ENCODE peak calls at places on chromosomes 7 and 10, in seven cellular contexts. L is stomach, Q is NCI-H2081, S is HEK293T, O is NCI-H510A treated with DMSO at 0.1 percent for 48 hours, D is AG10803, I is fibroblast of mammary gland. J is an unnamed sample.
A peak's percentile ranks its signal among the peaks of the same experiment; 100 is the strongest.

GRCh38 chr7:132999845-133000244 is 82.0 kb downstream of the CHCHD3 start:
- DNase-seq in S (no peak), L (no peak), D (no peak), O (no peak), I (no peak), Q (no peak), J (no peak)

GRCh38 chr10:80468002-80468401 is 13.9 kb downstream of the TSPAN14 start:
- DNase-seq in Q (no peak), O (peak; percentile 56), S (no peak), L (peak; percentile 52), D (no peak), I (no peak), J (peak; percentile 66)

GRCh38 chr10:76051007-76051936 is 619.8 kb downstream of the LRMDA start:
- DNase-seq in O (peak; percentile 85), I (no peak), D (no peak), S (no peak), Q (peak; percentile 31), L (no peak), J (peak; percentile 92)

GRCh38 chr10:70540089-70540788 is 61.7 kb downstream of the PALD1 start:
- DNase-seq in S (peak; percentile 42), D (no peak), Q (no peak), L (no peak), I (no peak), O (no peak), J (no peak)

GRCh38 chr7:48165157-48165556 is 6.1 kb upstream of the ABCA13 start:
- DNase-seq in I (no peak), Q (no peak), L (no peak), O (no peak), D (no peak), S (no peak), J (no peak)

GRCh38 chr7:130910949-130911944 is 177.2 kb upstream of the KLF14 start:
- DNase-seq in Q (no peak), I (peak; percentile 76), O (no peak), D (peak; percentile 68), S (no peak), L (no peak), J (peak; percentile 19)

GRCh38 chr7:37495574-37496184 is 47.0 kb upstream of the ELMO1 start:
- DNase-seq in O (no peak), D (peak; percentile 22), S (peak; percentile 21), Q (no peak), L (no peak), I (peak; percentile 47), J (peak; percentile 29)

GRCh38 chr10:119391430-119392313 is 150.8 kb downstream of the RGS10 start:
- DNase-seq in L (no peak), Q (no peak), O (no peak), I (peak; percentile 37), D (peak; percentile 82), S (no peak), J (peak; percentile 41)

GRCh38 chr10:30027057-30028005 is 32.1 kb downstream of the JCAD start:
- DNase-seq in S (no peak), I (no peak), O (peak; percentile 18), D (no peak), L (peak; percentile 65), Q (no peak), J (peak; percentile 67)

GRCh38 chr10:120983721-120984120 is 132.6 kb downstream of the WDR11 start:
- DNase-seq in O (no peak), S (no peak), D (no peak), I (no peak), Q (no peak), L (no peak), J (no peak)

GRCh38 chr10:24215193-24215592 is 6.3 kb downstream of the KIAA1217 start:
- DNase-seq in Q (no peak), I (no peak), O (no peak), L (no peak), D (no peak), S (no peak), J (no peak)

GRCh38 chr7:46990761-46991160 is 591.1 kb downstream of the TNS3 start:
- DNase-seq in I (peak; percentile 43), S (no peak), Q (no peak), L (no peak), D (peak; percentile 69), O (no peak), J (no peak)

GRCh38 chr7:155844019-155844453 is 31.8 kb upstream of the SHH start:
- DNase-seq in S (no peak), O (no peak), D (no peak), L (peak; percentile 95), I (no peak), Q (no peak), J (no peak)

GRCh38 chr7:74083117-74083876 is at the start of gene LIMK1:
- DNase-seq in L (peak; percentile 82), D (peak; percentile 64), I (peak; percentile 65), Q (peak; percentile 86), S (peak; percentile 95), O (peak; percentile 74), J (peak; percentile 95)

GRCh38 chr10:6581750-6582697 is 1.9 kb upstream of the PRKCQ start:
- DNase-seq in L (no peak), O (no peak), I (no peak), D (no peak), Q (no peak), S (no peak), J (no peak)

GRCh38 chr10:31136951-31137885 is 105.6 kb upstream of the ZNF438 start:
- DNase-seq in Q (no peak), D (peak; percentile 40), S (no peak), L (no peak), O (no peak), I (peak; percentile 33), J (no peak)

GRCh38 chr7:105218215-105218614 is 170.5 kb downstream of the SRPK2 start:
- DNase-seq in D (no peak), L (no peak), O (no peak), I (no peak), S (no peak), Q (no peak), J (no peak)

GRCh38 chr7:102152672-102153585 is 133.7 kb upstream of the SH2B2 start:
- DNase-seq in S (no peak), D (peak; percentile 38), Q (no peak), I (peak; percentile 18), L (no peak), O (no peak), J (no peak)

GRCh38 chr10:33109788-33110469 is 151.9 kb upstream of the ITGB1 start:
- DNase-seq in Q (no peak), O (no peak), S (no peak), I (no peak), D (no peak), L (no peak), J (no peak)

J was measured in NCI-H69.